ENCODE peak calls at places on chromosomes 4 and X, in four cellular contexts. One of them, this sample, is unnamed.

GRCh38 chr4:126264839-126265238 is 950.1 kb downstream of the FAT4 start:
- DNase-seq in body of pancreas: no peak
- DNase-seq in ascending aorta: no peak
- DNase-seq in stimulated activated CD8-positive, alpha-beta memory T cell treated with anti-CD3 and anti-CD28 coated beads, Interleukin-15, amount 100 ng/mL, for 24 hours: no peak
- DNase-seq in this sample: no peak

GRCh38 chr4:1206299-1207156 is 34.1 kb upstream of the SPON2 start:
- DNase-seq in body of pancreas: peak; percentile 1
- DNase-seq in ascending aorta: no peak
- DNase-seq in stimulated activated CD8-positive, alpha-beta memory T cell treated with anti-CD3 and anti-CD28 coated beads, Interleukin-15, amount 100 ng/mL, for 24 hours: no peak
- DNase-seq in this sample: peak; percentile 21

GRCh38 chr4:1614854-1615595 is 69.1 kb downstream of the FAM53A start:
- DNase-seq in body of pancreas: no peak
- DNase-seq in ascending aorta: no peak
- DNase-seq in stimulated activated CD8-positive, alpha-beta memory T cell treated with anti-CD3 and anti-CD28 coated beads, Interleukin-15, amount 100 ng/mL, for 24 hours: no peak
- DNase-seq in this sample: no peak

GRCh38 chr4:163484906-163485305 is 9.6 kb upstream of the TMA16 start:
- DNase-seq in body of pancreas: peak; percentile 44
- DNase-seq in ascending aorta: no peak
- DNase-seq in stimulated activated CD8-positive, alpha-beta memory T cell treated with anti-CD3 and anti-CD28 coated beads, Interleukin-15, amount 100 ng/mL, for 24 hours: peak; percentile 15
- DNase-seq in this sample: peak; percentile 66

GRCh38 chr4:56130609-56131150 is 181.9 kb downstream of the CEP135 start:
- DNase-seq in body of pancreas: no peak
- DNase-seq in ascending aorta: no peak
- DNase-seq in stimulated activated CD8-positive, alpha-beta memory T cell treated with anti-CD3 and anti-CD28 coated beads, Interleukin-15, amount 100 ng/mL, for 24 hours: no peak
- DNase-seq in this sample: no peak

GRCh38 chr4:5758741-5759140 is 47.7 kb downstream of the EVC start:
- DNase-seq in body of pancreas: no peak
- DNase-seq in ascending aorta: peak; percentile 28
- DNase-seq in stimulated activated CD8-positive, alpha-beta memory T cell treated with anti-CD3 and anti-CD28 coated beads, Interleukin-15, amount 100 ng/mL, for 24 hours: no peak
- DNase-seq in this sample: no peak

GRCh38 chr4:40842318-40842717 is 92.6 kb downstream of the NSUN7 start:
- DNase-seq in body of pancreas: peak; percentile 8
- DNase-seq in ascending aorta: no peak
- DNase-seq in stimulated activated CD8-positive, alpha-beta memory T cell treated with anti-CD3 and anti-CD28 coated beads, Interleukin-15, amount 100 ng/mL, for 24 hours: no peak
- DNase-seq in this sample: no peak

GRCh38 chr4:174435981-174436776 is 86.1 kb downstream of the HPGD start:
- DNase-seq in body of pancreas: no peak
- DNase-seq in ascending aorta: no peak
- DNase-seq in stimulated activated CD8-positive, alpha-beta memory T cell treated with anti-CD3 and anti-CD28 coated beads, Interleukin-15, amount 100 ng/mL, for 24 hours: no peak
- DNase-seq in this sample: no peak

GRCh38 chr4:101067383-101067782 is 279.9 kb downstream of the PPP3CA start:
- DNase-seq in body of pancreas: no peak
- DNase-seq in ascending aorta: no peak
- DNase-seq in stimulated activated CD8-positive, alpha-beta memory T cell treated with anti-CD3 and anti-CD28 coated beads, Interleukin-15, amount 100 ng/mL, for 24 hours: no peak
- DNase-seq in this sample: no peak

GRCh38 chr4:98298022-98298421 is 36.8 kb downstream of the RAP1GDS1 start:
- DNase-seq in body of pancreas: no peak
- DNase-seq in ascending aorta: no peak
- DNase-seq in stimulated activated CD8-positive, alpha-beta memory T cell treated with anti-CD3 and anti-CD28 coated beads, Interleukin-15, amount 100 ng/mL, for 24 hours: no peak
- DNase-seq in this sample: no peak

GRCh38 chr4:158808399-158808798 is 39.6 kb downstream of the FNIP2 start:
- DNase-seq in body of pancreas: no peak
- DNase-seq in ascending aorta: no peak
- DNase-seq in stimulated activated CD8-positive, alpha-beta memory T cell treated with anti-CD3 and anti-CD28 coated beads, Interleukin-15, amount 100 ng/mL, for 24 hours: no peak
- DNase-seq in this sample: no peak

GRCh38 chr4:76090241-76090691 is 15.8 kb downstream of the ART3 start:
- DNase-seq in body of pancreas: peak; percentile 69
- DNase-seq in ascending aorta: peak; percentile 64
- DNase-seq in stimulated activated CD8-positive, alpha-beta memory T cell treated with anti-CD3 and anti-CD28 coated beads, Interleukin-15, amount 100 ng/mL, for 24 hours: no peak
- DNase-seq in this sample: no peak

GRCh38 chr4:71270901-71271300 is 67.9 kb upstream of the SLC4A4 start:
- DNase-seq in body of pancreas: peak; percentile 30
- DNase-seq in ascending aorta: no peak
- DNase-seq in stimulated activated CD8-positive, alpha-beta memory T cell treated with anti-CD3 and anti-CD28 coated beads, Interleukin-15, amount 100 ng/mL, for 24 hours: no peak
- DNase-seq in this sample: peak; percentile 38

GRCh38 chr4:93657527-93657926 is 171.0 kb upstream of the ATOH1 start:
- DNase-seq in body of pancreas: no peak
- DNase-seq in ascending aorta: no peak
- DNase-seq in stimulated activated CD8-positive, alpha-beta memory T cell treated with anti-CD3 and anti-CD28 coated beads, Interleukin-15, amount 100 ng/mL, for 24 hours: no peak
- DNase-seq in this sample: no peak

GRCh38 chr4:38152305-38152704 is 192.1 kb downstream of the PTTG2 start:
- DNase-seq in body of pancreas: no peak
- DNase-seq in ascending aorta: peak; percentile 13
- DNase-seq in stimulated activated CD8-positive, alpha-beta memory T cell treated with anti-CD3 and anti-CD28 coated beads, Interleukin-15, amount 100 ng/mL, for 24 hours: no peak
- DNase-seq in this sample: no peak

GRCh38 chr4:3682236-3683076 is 83.7 kb upstream of the ADRA2C start:
- DNase-seq in body of pancreas: no peak
- DNase-seq in ascending aorta: no peak
- DNase-seq in stimulated activated CD8-positive, alpha-beta memory T cell treated with anti-CD3 and anti-CD28 coated beads, Interleukin-15, amount 100 ng/mL, for 24 hours: no peak
- DNase-seq in this sample: no peak

GRCh38 chr4:124459922-124460301 is 252.6 kb downstream of the ANKRD50 start:
- DNase-seq in body of pancreas: no peak
- DNase-seq in ascending aorta: no peak
- DNase-seq in stimulated activated CD8-positive, alpha-beta memory T cell treated with anti-CD3 and anti-CD28 coated beads, Interleukin-15, amount 100 ng/mL, for 24 hours: no peak
- DNase-seq in this sample: peak; percentile 34

GRCh38 chr4:112968456-112969159 is 80.8 kb upstream of the ANK2 start:
- DNase-seq in body of pancreas: no peak
- DNase-seq in ascending aorta: no peak
- DNase-seq in stimulated activated CD8-positive, alpha-beta memory T cell treated with anti-CD3 and anti-CD28 coated beads, Interleukin-15, amount 100 ng/mL, for 24 hours: no peak
- DNase-seq in this sample: no peak

GRCh38 chr4:1250527-1250812 is 1.5 kb upstream of the CTBP1 start:
- DNase-seq in body of pancreas: no peak
- DNase-seq in ascending aorta: no peak
- DNase-seq in stimulated activated CD8-positive, alpha-beta memory T cell treated with anti-CD3 and anti-CD28 coated beads, Interleukin-15, amount 100 ng/mL, for 24 hours: no peak
- DNase-seq in this sample: no peak

GRCh38 chr4:43271946-43272345 is 379.4 kb downstream of the GRXCR1 start:
- DNase-seq in body of pancreas: no peak
- DNase-seq in ascending aorta: no peak
- DNase-seq in stimulated activated CD8-positive, alpha-beta memory T cell treated with anti-CD3 and anti-CD28 coated beads, Interleukin-15, amount 100 ng/mL, for 24 hours: no peak
- DNase-seq in this sample: no peak

GRCh38 chrX:13658602-13659001 is 5.7 kb downstream of the TCEANC start:
- DNase-seq in body of pancreas: no peak
- DNase-seq in ascending aorta: no peak
- DNase-seq in stimulated activated CD8-positive, alpha-beta memory T cell treated with anti-CD3 and anti-CD28 coated beads, Interleukin-15, amount 100 ng/mL, for 24 hours: no peak
- DNase-seq in this sample: no peak

GRCh38 chrX:13911581-13911980 is 94.7 kb upstream of the GPM6B start:
- DNase-seq in body of pancreas: no peak
- DNase-seq in ascending aorta: no peak
- DNase-seq in stimulated activated CD8-positive, alpha-beta memory T cell treated with anti-CD3 and anti-CD28 coated beads, Interleukin-15, amount 100 ng/mL, for 24 hours: no peak
- DNase-seq in this sample: no peak

GRCh38 chr4:98571161-98571786 is 87.1 kb downstream of the TSPAN5 start:
- DNase-seq in body of pancreas: no peak
- DNase-seq in ascending aorta: no peak
- DNase-seq in stimulated activated CD8-positive, alpha-beta memory T cell treated with anti-CD3 and anti-CD28 coated beads, Interleukin-15, amount 100 ng/mL, for 24 hours: no peak
- DNase-seq in this sample: no peak

GRCh38 chr4:118774321-118774720 is 61.6 kb downstream of the SEC24D start:
- DNase-seq in body of pancreas: no peak
- DNase-seq in ascending aorta: no peak
- DNase-seq in stimulated activated CD8-positive, alpha-beta memory T cell treated with anti-CD3 and anti-CD28 coated beads, Interleukin-15, amount 100 ng/mL, for 24 hours: no peak
- DNase-seq in this sample: no peak

GRCh38 chr4:100504086-100504874 is 13.5 kb downstream of the EMCN start:
- DNase-seq in body of pancreas: no peak
- DNase-seq in ascending aorta: no peak
- DNase-seq in stimulated activated CD8-positive, alpha-beta memory T cell treated with anti-CD3 and anti-CD28 coated beads, Interleukin-15, amount 100 ng/mL, for 24 hours: no peak
- DNase-seq in this sample: peak; percentile 41

GRCh38 chr4:47804598-47804997 is 33.3 kb downstream of the CORIN start:
- DNase-seq in body of pancreas: no peak
- DNase-seq in ascending aorta: no peak
- DNase-seq in stimulated activated CD8-positive, alpha-beta memory T cell treated with anti-CD3 and anti-CD28 coated beads, Interleukin-15, amount 100 ng/mL, for 24 hours: no peak
- DNase-seq in this sample: no peak

GRCh38 chr4:6121276-6121850 is 79.0 kb downstream of the JAKMIP1 start:
- DNase-seq in body of pancreas: no peak
- DNase-seq in ascending aorta: no peak
- DNase-seq in stimulated activated CD8-positive, alpha-beta memory T cell treated with anti-CD3 and anti-CD28 coated beads, Interleukin-15, amount 100 ng/mL, for 24 hours: no peak
- DNase-seq in this sample: peak; percentile 15

GRCh38 chrX:103562801-103563200 is 22.5 kb upstream of the TCEAL4 start:
- DNase-seq in body of pancreas: no peak
- DNase-seq in ascending aorta: no peak
- DNase-seq in stimulated activated CD8-positive, alpha-beta memory T cell treated with anti-CD3 and anti-CD28 coated beads, Interleukin-15, amount 100 ng/mL, for 24 hours: no peak
- DNase-seq in this sample: no peak

GRCh38 chr4:74948279-74948678 is 15.4 kb downstream of the PARM1 start:
- DNase-seq in body of pancreas: no peak
- DNase-seq in ascending aorta: no peak
- DNase-seq in stimulated activated CD8-positive, alpha-beta memory T cell treated with anti-CD3 and anti-CD28 coated beads, Interleukin-15, amount 100 ng/mL, for 24 hours: no peak
- DNase-seq in this sample: no peak

GRCh38 chr4:113534698-113535097 is 226.8 kb downstream of the CAMK2D start:
- DNase-seq in body of pancreas: no peak
- DNase-seq in ascending aorta: no peak
- DNase-seq in stimulated activated CD8-positive, alpha-beta memory T cell treated with anti-CD3 and anti-CD28 coated beads, Interleukin-15, amount 100 ng/mL, for 24 hours: no peak
- DNase-seq in this sample: no peak

GRCh38 chr4:24912252-24913098 is at the start of gene CCDC149:
- DNase-seq in body of pancreas: peak; percentile 95
- DNase-seq in ascending aorta: peak; percentile 83
- DNase-seq in stimulated activated CD8-positive, alpha-beta memory T cell treated with anti-CD3 and anti-CD28 coated beads, Interleukin-15, amount 100 ng/mL, for 24 hours: no peak
- DNase-seq in this sample: peak; percentile 86

This sample was measured in H9.